ENCODE peak calls at places on chromosomes 2 and 18, in nine cellular contexts. One of them, this sample, is unnamed.

GRCh38 chr2:156459720-156460119 is 23.5 kb downstream of the GPD2 start:
- DNase-seq in T-helper 2 cell: no peak
- DNase-seq in NCI-H2171: no peak
- DNase-seq in T-cell: no peak
- DNase-seq in H9: no peak
- DNase-seq in RPMI7951: peak; percentile 15
- DNase-seq in COLO829: no peak
- DNase-seq in IMR-90: no peak
- DNase-seq in hippocampal formation: no peak
- DNase-seq in this sample: no peak

GRCh38 chr2:69291004-69291650 is 95.9 kb downstream of the GFPT1 start:
- DNase-seq in NCI-H2171: no peak
- DNase-seq in COLO829: peak; percentile 67
- DNase-seq in T-helper 2 cell: no peak
- DNase-seq in IMR-90: peak; percentile 86
- DNase-seq in RPMI7951: peak; percentile 46
- DNase-seq in T-cell: no peak
- DNase-seq in hippocampal formation: no peak
- DNase-seq in H9: no peak
- DNase-seq in this sample: no peak

GRCh38 chr2:162317910-162318279 is 589 bp downstream of the IFIH1 start:
- DNase-seq in T-helper 2 cell: peak; percentile 13
- DNase-seq in T-cell: no peak
- DNase-seq in NCI-H2171: no peak
- DNase-seq in hippocampal formation: no peak
- DNase-seq in COLO829: no peak
- DNase-seq in H9: peak; percentile 57
- DNase-seq in RPMI7951: peak; percentile 39
- DNase-seq in IMR-90: no peak
- DNase-seq in this sample: peak; percentile 25

GRCh38 chr2:24886640-24887324 is 33.3 kb downstream of the ADCY3 start:
- DNase-seq in H9: no peak
- DNase-seq in T-helper 2 cell: no peak
- DNase-seq in RPMI7951: peak; percentile 60
- DNase-seq in COLO829: no peak
- DNase-seq in hippocampal formation: no peak
- DNase-seq in NCI-H2171: peak; percentile 60
- DNase-seq in IMR-90: peak; percentile 51
- DNase-seq in T-cell: no peak
- DNase-seq in this sample: no peak

GRCh38 chr2:23925702-23926288 is 1.1 kb downstream of the ATAD2B start:
- DNase-seq in IMR-90: peak; percentile 68
- DNase-seq in H9: no peak
- DNase-seq in NCI-H2171: no peak
- DNase-seq in RPMI7951: peak; percentile 73
- DNase-seq in T-helper 2 cell: no peak
- DNase-seq in COLO829: peak; percentile 31
- DNase-seq in hippocampal formation: peak; percentile 46
- DNase-seq in T-cell: peak; percentile 55
- DNase-seq in this sample: peak; percentile 73

GRCh38 chr2:120559401-120559800 is 176.3 kb upstream of the GLI2 start:
- DNase-seq in T-cell: no peak
- DNase-seq in COLO829: no peak
- DNase-seq in H9: no peak
- DNase-seq in hippocampal formation: no peak
- DNase-seq in NCI-H2171: no peak
- DNase-seq in T-helper 2 cell: no peak
- DNase-seq in RPMI7951: peak; percentile 92
- DNase-seq in IMR-90: peak; percentile 100
- DNase-seq in this sample: no peak

GRCh38 chr18:27685807-27686412 is 491.0 kb downstream of the CDH2 start:
- DNase-seq in T-cell: no peak
- DNase-seq in H9: no peak
- DNase-seq in IMR-90: peak; percentile 39
- DNase-seq in hippocampal formation: no peak
- DNase-seq in NCI-H2171: peak; percentile 57
- DNase-seq in T-helper 2 cell: no peak
- DNase-seq in RPMI7951: peak; percentile 32
- DNase-seq in COLO829: peak; percentile 45
- DNase-seq in this sample: peak; percentile 50

GRCh38 chr18:27004056-27004829 is 138.7 kb upstream of the AQP4 start:
- DNase-seq in hippocampal formation: peak; percentile 49
- DNase-seq in RPMI7951: peak; percentile 5
- DNase-seq in T-cell: no peak
- DNase-seq in T-helper 2 cell: no peak
- DNase-seq in COLO829: peak; percentile 6
- DNase-seq in NCI-H2171: no peak
- DNase-seq in H9: no peak
- DNase-seq in IMR-90: no peak
- DNase-seq in this sample: no peak

GRCh38 chr2:127608061-127609011 is 37.6 kb upstream of the GPR17 start:
- DNase-seq in RPMI7951: no peak
- DNase-seq in NCI-H2171: no peak
- DNase-seq in IMR-90: no peak
- DNase-seq in T-helper 2 cell: no peak
- DNase-seq in H9: peak; percentile 14
- DNase-seq in hippocampal formation: no peak
- DNase-seq in COLO829: no peak
- DNase-seq in T-cell: no peak
- DNase-seq in this sample: no peak

GRCh38 chr2:19569300-19569791 is 210.9 kb upstream of the OSR1 start:
- DNase-seq in T-helper 2 cell: no peak
- DNase-seq in IMR-90: peak; percentile 16
- DNase-seq in hippocampal formation: no peak
- DNase-seq in RPMI7951: no peak
- DNase-seq in T-cell: no peak
- DNase-seq in H9: no peak
- DNase-seq in COLO829: no peak
- DNase-seq in NCI-H2171: no peak
- DNase-seq in this sample: peak; percentile 81

GRCh38 chr2:168705534-168706470 is 96.6 kb upstream of the NOSTRIN start:
- DNase-seq in NCI-H2171: no peak
- DNase-seq in T-cell: no peak
- DNase-seq in hippocampal formation: peak; percentile 37
- DNase-seq in RPMI7951: no peak
- DNase-seq in IMR-90: peak; percentile 51
- DNase-seq in H9: no peak
- DNase-seq in T-helper 2 cell: no peak
- DNase-seq in COLO829: no peak
- DNase-seq in this sample: peak; percentile 42

GRCh38 chr2:60976271-60976670 is 41.2 kb upstream of the PEX13 start:
- DNase-seq in T-helper 2 cell: no peak
- DNase-seq in hippocampal formation: no peak
- DNase-seq in RPMI7951: no peak
- DNase-seq in T-cell: no peak
- DNase-seq in NCI-H2171: no peak
- DNase-seq in COLO829: no peak
- DNase-seq in H9: no peak
- DNase-seq in IMR-90: no peak
- DNase-seq in this sample: no peak